ENCODE peak calls at places on chromosomes 5 and 9, in four cellular contexts. D is WERI-Rb-1, C is left ventricle myocardium inferior, G is left lung. R is an unnamed sample.

GRCh38 chr5:1214936-1215220 is 10.3 kb upstream of the SLC6A18 start:
- DNase-seq in C (no peak), D (no peak), G (no peak), R (no peak)

GRCh38 chr5:180950291-180950949 is 38.2 kb upstream of the BTNL3 start:
- DNase-seq in C (no peak), G (no peak), D (no peak), R (no peak)

GRCh38 chr5:179907570-179908324 is at the start of gene TBC1D9B:
- DNase-seq in C (peak; percentile 73), D (peak; percentile 20), G (peak; percentile 64), R (peak; percentile 70)

GRCh38 chr9:123702477-123702876 is 227.4 kb downstream of the DENND1A start:
- DNase-seq in C (no peak), D (no peak), G (no peak), R (no peak)

GRCh38 chr5:90682278-90682677 is 123.7 kb downstream of the ADGRV1 start:
- DNase-seq in C (no peak), D (no peak), G (no peak), R (no peak)

GRCh38 chr5:181187500-181188213 is 17.3 kb downstream of the TRIM7 start:
- DNase-seq in D (peak; percentile 59), G (peak; percentile 63), C (peak; percentile 75), R (peak; percentile 32)

GRCh38 chr5:148957591-148958202 is 105.2 kb downstream of the SH3TC2 start:
- DNase-seq in G (no peak), C (peak; percentile 33), D (peak; percentile 43), R (peak; percentile 15)

GRCh38 chr5:141513627-141514329 is 24.9 kb downstream of the PCDHGC5 start:
- DNase-seq in D (no peak), G (peak; percentile 81), C (peak; percentile 82), R (peak; percentile 8)

GRCh38 chr9:106156462-106156861 is 462.1 kb downstream of the TMEM38B start:
- DNase-seq in C (no peak), D (no peak), G (no peak), R (no peak)

GRCh38 chr5:35136386-35136785 is 88.6 kb upstream of the AGXT2 start:
- DNase-seq in D (no peak), G (no peak), C (no peak), R (no peak)

GRCh38 chr5:154519375-154519774 is 41.3 kb upstream of the HAND1 start:
- DNase-seq in G (no peak), D (no peak), C (no peak), R (no peak)

GRCh38 chr5:110544603-110545002 is 181.9 kb downstream of the TMEM232 start:
- DNase-seq in G (no peak), D (no peak), C (no peak), R (no peak)

GRCh38 chr9:76643399-76644117 is 120.7 kb upstream of the PCA3 start:
- DNase-seq in D (no peak), G (no peak), C (no peak), R (no peak)

GRCh38 chr9:125755340-125755739 is 8.2 kb downstream of the PBX3 start:
- DNase-seq in D (no peak), G (no peak), C (no peak), R (no peak)

GRCh38 chr5:5432020-5432707 is 9.7 kb downstream of the ICE1 start:
- DNase-seq in C (no peak), G (no peak), D (no peak), R (no peak)

GRCh38 chr5:171418982-171419662 is at the start of gene FGF18:
- DNase-seq in C (peak; percentile 62), G (peak; percentile 61), D (peak; percentile 62), R (peak; percentile 53)

GRCh38 chr9:137156567-137157375 is 13.1 kb downstream of the LRRC26 start:
- DNase-seq in C (peak; percentile 30), G (no peak), D (no peak), R (peak; percentile 41)

GRCh38 chr9:137445930-137446431 is 4.8 kb upstream of the ENTPD8 start:
- DNase-seq in C (no peak), G (no peak), D (no peak), R (no peak)

GRCh38 chr5:65819905-65820240 is 97.9 kb downstream of the NLN start:
- DNase-seq in D (no peak), C (no peak), G (no peak), R (no peak)

GRCh38 chr5:125775896-125776295 is 647.3 kb upstream of the GRAMD2B start:
- DNase-seq in G (no peak), D (no peak), C (no peak), R (no peak)

GRCh38 chr9:99299214-99300102 is 77.4 kb downstream of the SEC61B start:
- DNase-seq in D (no peak), G (no peak), C (no peak), R (no peak)

GRCh38 chr5:177169271-177169670 is 35.7 kb downstream of the NSD1 start:
- DNase-seq in G (no peak), D (no peak), C (no peak), R (no peak)

GRCh38 chr5:88245893-88246244 is 22.8 kb downstream of the TMEM161B start:
- DNase-seq in C (no peak), D (no peak), G (no peak), R (no peak)

GRCh38 chr9:5510360-5510931 is at the start of gene PDCD1LG2:
- DNase-seq in G (no peak), C (no peak), D (no peak), R (no peak)

GRCh38 chr5:15366676-15367391 is 133.1 kb upstream of the FBXL7 start:
- DNase-seq in G (no peak), D (no peak), C (no peak), R (no peak)

GRCh38 chr9:127502706-127503378 is 51.5 kb downstream of the LRSAM1 start:
- DNase-seq in D (no peak), C (no peak), G (no peak), R (no peak)

GRCh38 chr9:93826905-93827544 is 128.1 kb downstream of the BARX1 start:
- DNase-seq in C (no peak), D (peak; percentile 7), G (no peak), R (no peak)

GRCh38 chr5:113692466-113693204 is 179.1 kb downstream of the YTHDC2 start:
- DNase-seq in C (no peak), D (no peak), G (no peak), R (no peak)

GRCh38 chr5:177553671-177554429 is 513 bp downstream of the FAM193B start:
- DNase-seq in C (peak; percentile 40), G (peak; percentile 50), D (peak; percentile 8), R (peak; percentile 46)

DNA sequence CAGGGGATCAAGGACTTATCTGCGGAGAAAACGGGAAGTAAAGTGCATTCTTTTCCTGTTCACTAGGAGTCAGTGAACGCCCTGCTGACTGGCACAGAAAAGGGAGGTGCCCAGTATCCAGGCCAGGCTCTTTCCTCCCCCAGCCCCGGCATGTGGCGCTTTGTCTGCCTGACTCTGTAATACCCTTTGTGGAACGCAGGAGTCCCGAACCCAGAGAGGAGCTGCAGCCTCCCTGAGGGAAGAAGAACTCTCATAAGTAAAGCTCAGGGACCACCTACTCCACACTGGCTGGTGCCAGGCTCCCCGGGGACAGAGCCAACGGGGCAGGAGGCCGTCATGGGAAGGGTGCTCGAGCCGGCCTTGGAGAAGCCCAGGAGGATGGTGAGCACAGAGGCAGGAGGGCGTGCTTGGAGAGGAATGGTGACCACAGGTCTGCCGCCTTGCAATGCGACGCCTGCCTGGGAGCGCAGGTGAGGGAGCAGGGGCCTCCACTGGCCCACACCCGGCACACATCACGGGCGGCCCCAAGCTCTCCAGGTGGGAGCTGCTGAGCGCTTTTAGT is 31.5 kb downstream of the VAV2 start:
- DNase-seq in G (peak; percentile 64), D (no peak), C (no peak), R (peak; percentile 83)
- H3K27ac ChIP-seq in G (no peak overlapping the region), D (no peak overlapping the region), C (no peak overlapping the region), R (no peak overlapping the region)

GRCh38 chr5:145978672-145979071 is 42.3 kb downstream of the SH3RF2 start:
- DNase-seq in G (no peak), C (no peak), D (no peak), R (peak; percentile 79)
- H3K4me3 ChIP-seq in G (no peak overlapping the region), C (no peak overlapping the region), D (no peak overlapping the region), R (no peak overlapping the region)

GRCh38 chr5:127810014-127810413 is 106.8 kb downstream of the CCDC192 start:
- DNase-seq in D (no peak), G (no peak), C (no peak), R (no peak)
- H3K27ac ChIP-seq in D (no peak overlapping the region), G (no peak overlapping the region), C (no peak overlapping the region), R (no peak overlapping the region)

GRCh38 chr5:78295035-78295961 is 800 bp upstream of the AP3B1 start:
- DNase-seq in G (peak; percentile 49), C (peak; percentile 18), D (peak; percentile 31), R (peak; percentile 71)
- H3K4me3 ChIP-seq in G (peak overlapping the region; percentile 76), C (peak overlapping the region; percentile 87), D (peak overlapping the region; percentile 96), R (peak overlapping the region; percentile 86)

GRCh38 chr9:122370869-122371467 is at the start of gene PTGS1:
- DNase-seq in C (peak; percentile 61), D (peak; percentile 94), G (peak; percentile 72), R (peak; percentile 45)
- H3K27ac ChIP-seq in C (peak within 1 kb of the TSS; percentile 9), D (no peak within 1 kb of the TSS), G (no peak within 1 kb of the TSS), R (no peak within 1 kb of the TSS)

GRCh38 chr9:129406278-129407225 is 214.3 kb downstream of the C9orf50 start:
- DNase-seq in G (no peak), C (peak; percentile 38), D (no peak), R (peak; percentile 81)
- H3K4me3 ChIP-seq in G (no peak overlapping the region), C (no peak overlapping the region), D (no peak overlapping the region), R (no peak overlapping the region)

GRCh38 chr5:96648023-96648422 is 14.2 kb upstream of the CAST start:
- DNase-seq in C (no peak), G (no peak), D (no peak), R (no peak)

GRCh38 chr5:96648598-96648997 is 13.6 kb upstream of the CAST start:
- DNase-seq in D (no peak), C (no peak), G (no peak), R (no peak)

GRCh38 chr5:96649938-96650540 is 12.1 kb upstream of the CAST start:
- DNase-seq in C (no peak), D (no peak), G (no peak), R (no peak)

GRCh38 chr5:96651047-96651446 is 11.1 kb upstream of the CAST start:
- DNase-seq in C (no peak), G (no peak), D (no peak), R (no peak)

GRCh38 chr5:96649251-96649937 is 12.8 kb upstream of the CAST start:
- DNase-seq in D (no peak), G (no peak), C (no peak), R (no peak)
- H3K27ac ChIP-seq in D (no peak overlapping the region), G (no peak overlapping the region), C (no peak overlapping the region), R (no peak overlapping the region)